ENCODE peak calls at places on chromosomes 13 and 19, in ten cellular contexts. V is Panc1; N is NCI-H526; D is AG20443; R is heart left ventricle; Y is endothelial cell; M is GM10248; B is activated naive CD8-positive, alpha-beta T cell treated with anti-CD3 and anti-CD28 coated beads for 36 hours; T is left colon; Z is DMS153. Q is an unnamed sample.

GRCh38 chr13:73248711-73249580 is 190.1 kb downstream of the KLF5 start:
- DNase-seq in V (no peak), N (peak), D (no peak), R (no peak), Y (no peak), M (no peak), B (no peak), T (peak), Z (no peak), Q (no peak)

GRCh38 chr19:10760268-10760944 is 42.5 kb downstream of the DNM2 start:
- DNase-seq in V (no peak), N (no peak), D (peak), R (no peak), Y (no peak), M (peak), B (peak), T (no peak), Z (no peak), Q (no peak)

GRCh38 chr19:41430907-41431306 is 3.7 kb upstream of the B3GNT8 start:
- DNase-seq in V (no peak), N (no peak), D (no peak), R (no peak), Y (no peak), M (no peak), B (no peak), T (no peak), Z (no peak), Q (no peak)

GRCh38 chr13:52975969-52976368 is 52.6 kb upstream of the OLFM4 start:
- DNase-seq in V (no peak), N (no peak), D (no peak), R (no peak), Y (no peak), M (no peak), B (no peak), T (no peak), Z (no peak), Q (no peak)

GRCh38 chr19:48308695-48309586 is 16.4 kb upstream of the EMP3 start:
- DNase-seq in V (no peak), N (no peak), D (no peak), R (no peak), Y (no peak), M (no peak), B (no peak), T (no peak), Z (no peak), Q (no peak)

GRCh38 chr19:11694533-11695439 is 44.0 kb downstream of the ZNF823 start:
- DNase-seq in V (peak), N (peak), D (peak), R (peak), Y (peak), M (peak), B (peak), T (peak), Z (peak), Q (peak)

GRCh38 chr13:56736966-56737365 is 403.8 kb upstream of the PRR20A start:
- DNase-seq in V (no peak), N (no peak), D (no peak), R (no peak), Y (no peak), M (no peak), B (no peak), T (no peak), Z (no peak), Q (no peak)

GRCh38 chr19:49791776-49792445 is 21.2 kb downstream of the FUZ start:
- DNase-seq in V (no peak), N (no peak), D (no peak), R (no peak), Y (no peak), M (no peak), B (no peak), T (no peak), Z (no peak), Q (no peak)

GRCh38 chr19:45558399-45558878 is 26.2 kb downstream of the OPA3 start:
- DNase-seq in V (no peak), N (peak), D (peak), R (no peak), Y (peak), M (peak), B (peak), T (peak), Z (no peak), Q (peak)

GRCh38 chr13:98479496-98480003 is 97.4 kb downstream of the STK24 start:
- DNase-seq in V (no peak), N (no peak), D (no peak), R (no peak), Y (no peak), M (no peak), B (no peak), T (no peak), Z (no peak), Q (no peak)

Q was measured in CD14-positive monocyte.